ENCODE peak calls at places on chromosomes 7 and 10, in ten cellular contexts. One of them, this sample, is unnamed.

GRCh38 chr7:143892527-143893300 is 9.3 kb downstream of the TCAF1 start:
- DNase-seq in NCI-H460: peak
- DNase-seq in T-helper 9 cell: no peak
- DNase-seq in activated effector memory CD4-positive, alpha-beta T cell treated with anti-CD3 and anti-CD28 coated beads, Interleukin-2, amount 50 U/mL, for 16 hours: no peak
- DNase-seq in K562: peak
- DNase-seq in stimulated activated CD4-positive, alpha-beta T cell treated with anti-CD3 and anti-CD28 coated beads, Interleukin-4, amount 100 ng/mL, for 48 hours: no peak
- DNase-seq in fibroblast of lung: peak
- DNase-seq in Caco-2: peak
- DNase-seq in cardiac muscle cell: peak
- DNase-seq in EH: peak
- DNase-seq in this sample: peak

GRCh38 chr10:117175215-117175900 is 21.9 kb upstream of the KCNK18 start:
- DNase-seq in cardiac muscle cell: peak
- DNase-seq in activated effector memory CD4-positive, alpha-beta T cell treated with anti-CD3 and anti-CD28 coated beads, Interleukin-2, amount 50 U/mL, for 16 hours: peak
- DNase-seq in NCI-H460: no peak
- DNase-seq in K562: no peak
- DNase-seq in EH: no peak
- DNase-seq in Caco-2: peak
- DNase-seq in T-helper 9 cell: no peak
- DNase-seq in stimulated activated CD4-positive, alpha-beta T cell treated with anti-CD3 and anti-CD28 coated beads, Interleukin-4, amount 100 ng/mL, for 48 hours: peak
- DNase-seq in fibroblast of lung: no peak
- DNase-seq in this sample: no peak

GRCh38 chr10:75956624-75957023 is 525.2 kb downstream of the LRMDA start:
- DNase-seq in T-helper 9 cell: no peak
- DNase-seq in activated effector memory CD4-positive, alpha-beta T cell treated with anti-CD3 and anti-CD28 coated beads, Interleukin-2, amount 50 U/mL, for 16 hours: no peak
- DNase-seq in K562: no peak
- DNase-seq in Caco-2: no peak
- DNase-seq in EH: peak
- DNase-seq in cardiac muscle cell: no peak
- DNase-seq in NCI-H460: no peak
- DNase-seq in fibroblast of lung: peak
- DNase-seq in stimulated activated CD4-positive, alpha-beta T cell treated with anti-CD3 and anti-CD28 coated beads, Interleukin-4, amount 100 ng/mL, for 48 hours: no peak
- DNase-seq in this sample: peak

GRCh38 chr7:93036807-93037206 is 81.0 kb downstream of the SAMD9 start:
- DNase-seq in fibroblast of lung: no peak
- DNase-seq in cardiac muscle cell: no peak
- DNase-seq in EH: no peak
- DNase-seq in NCI-H460: no peak
- DNase-seq in Caco-2: no peak
- DNase-seq in stimulated activated CD4-positive, alpha-beta T cell treated with anti-CD3 and anti-CD28 coated beads, Interleukin-4, amount 100 ng/mL, for 48 hours: peak
- DNase-seq in activated effector memory CD4-positive, alpha-beta T cell treated with anti-CD3 and anti-CD28 coated beads, Interleukin-2, amount 50 U/mL, for 16 hours: no peak
- DNase-seq in K562: no peak
- DNase-seq in T-helper 9 cell: no peak
- DNase-seq in this sample: no peak

GRCh38 chr7:1938788-1939433 is 268.8 kb downstream of the ELFN1 start:
- DNase-seq in EH: no peak
- DNase-seq in stimulated activated CD4-positive, alpha-beta T cell treated with anti-CD3 and anti-CD28 coated beads, Interleukin-4, amount 100 ng/mL, for 48 hours: no peak
- DNase-seq in cardiac muscle cell: no peak
- DNase-seq in NCI-H460: no peak
- DNase-seq in K562: no peak
- DNase-seq in activated effector memory CD4-positive, alpha-beta T cell treated with anti-CD3 and anti-CD28 coated beads, Interleukin-2, amount 50 U/mL, for 16 hours: no peak
- DNase-seq in Caco-2: no peak
- DNase-seq in fibroblast of lung: no peak
- DNase-seq in T-helper 9 cell: peak
- DNase-seq in this sample: no peak

GRCh38 chr7:37182011-37182478 is 266.6 kb downstream of the ELMO1 start:
- DNase-seq in T-helper 9 cell: peak
- DNase-seq in EH: peak
- DNase-seq in Caco-2: peak
- DNase-seq in activated effector memory CD4-positive, alpha-beta T cell treated with anti-CD3 and anti-CD28 coated beads, Interleukin-2, amount 50 U/mL, for 16 hours: peak
- DNase-seq in stimulated activated CD4-positive, alpha-beta T cell treated with anti-CD3 and anti-CD28 coated beads, Interleukin-4, amount 100 ng/mL, for 48 hours: peak
- DNase-seq in NCI-H460: peak
- DNase-seq in fibroblast of lung: peak
- DNase-seq in cardiac muscle cell: peak
- DNase-seq in K562: peak
- DNase-seq in this sample: peak

GRCh38 chr7:135802697-135803096 is 54.1 kb upstream of the FAM180A start:
- DNase-seq in EH: no peak
- DNase-seq in fibroblast of lung: peak
- DNase-seq in cardiac muscle cell: no peak
- DNase-seq in T-helper 9 cell: no peak
- DNase-seq in NCI-H460: no peak
- DNase-seq in K562: no peak
- DNase-seq in stimulated activated CD4-positive, alpha-beta T cell treated with anti-CD3 and anti-CD28 coated beads, Interleukin-4, amount 100 ng/mL, for 48 hours: no peak
- DNase-seq in Caco-2: no peak
- DNase-seq in activated effector memory CD4-positive, alpha-beta T cell treated with anti-CD3 and anti-CD28 coated beads, Interleukin-2, amount 50 U/mL, for 16 hours: no peak
- DNase-seq in this sample: peak

GRCh38 chr7:83366629-83367028 is 203.9 kb upstream of the PCLO start:
- DNase-seq in K562: no peak
- DNase-seq in stimulated activated CD4-positive, alpha-beta T cell treated with anti-CD3 and anti-CD28 coated beads, Interleukin-4, amount 100 ng/mL, for 48 hours: no peak
- DNase-seq in T-helper 9 cell: no peak
- DNase-seq in cardiac muscle cell: no peak
- DNase-seq in EH: no peak
- DNase-seq in NCI-H460: peak
- DNase-seq in fibroblast of lung: peak
- DNase-seq in activated effector memory CD4-positive, alpha-beta T cell treated with anti-CD3 and anti-CD28 coated beads, Interleukin-2, amount 50 U/mL, for 16 hours: no peak
- DNase-seq in Caco-2: no peak
- DNase-seq in this sample: no peak

GRCh38 chr10:34598972-34599371 is 216.1 kb downstream of the PARD3 start:
- DNase-seq in Caco-2: no peak
- DNase-seq in EH: no peak
- DNase-seq in T-helper 9 cell: no peak
- DNase-seq in activated effector memory CD4-positive, alpha-beta T cell treated with anti-CD3 and anti-CD28 coated beads, Interleukin-2, amount 50 U/mL, for 16 hours: no peak
- DNase-seq in cardiac muscle cell: no peak
- DNase-seq in stimulated activated CD4-positive, alpha-beta T cell treated with anti-CD3 and anti-CD28 coated beads, Interleukin-4, amount 100 ng/mL, for 48 hours: no peak
- DNase-seq in NCI-H460: no peak
- DNase-seq in fibroblast of lung: peak
- DNase-seq in K562: no peak
- DNase-seq in this sample: peak

GRCh38 chr10:100019824-100020160 is 10.0 kb upstream of the DNMBP start:
- DNase-seq in T-helper 9 cell: no peak
- DNase-seq in K562: no peak
- DNase-seq in NCI-H460: no peak
- DNase-seq in EH: no peak
- DNase-seq in Caco-2: peak
- DNase-seq in cardiac muscle cell: no peak
- DNase-seq in stimulated activated CD4-positive, alpha-beta T cell treated with anti-CD3 and anti-CD28 coated beads, Interleukin-4, amount 100 ng/mL, for 48 hours: no peak
- DNase-seq in activated effector memory CD4-positive, alpha-beta T cell treated with anti-CD3 and anti-CD28 coated beads, Interleukin-2, amount 50 U/mL, for 16 hours: no peak
- DNase-seq in fibroblast of lung: no peak
- DNase-seq in this sample: no peak

GRCh38 chr10:132466520-132467463 is 69.8 kb downstream of the PWWP2B start:
- DNase-seq in stimulated activated CD4-positive, alpha-beta T cell treated with anti-CD3 and anti-CD28 coated beads, Interleukin-4, amount 100 ng/mL, for 48 hours: no peak
- DNase-seq in activated effector memory CD4-positive, alpha-beta T cell treated with anti-CD3 and anti-CD28 coated beads, Interleukin-2, amount 50 U/mL, for 16 hours: no peak
- DNase-seq in T-helper 9 cell: no peak
- DNase-seq in NCI-H460: no peak
- DNase-seq in EH: no peak
- DNase-seq in K562: no peak
- DNase-seq in cardiac muscle cell: no peak
- DNase-seq in fibroblast of lung: no peak
- DNase-seq in Caco-2: no peak
- DNase-seq in this sample: no peak